ENCODE peak calls at places on chromosomes 7 and 10, in eight cellular contexts. A is thyroid gland, O is vagina, T is uterus, J is neural progenitor cell, D is MM.1S, B is brain microvascular endothelial cell, G is PC-9. P is an unnamed sample.

GRCh38 chr10:55410415-55410885 is 609.4 kb upstream of the PCDH15 start:
- DNase-seq in J (peak; percentile 92), D (no peak), G (no peak), T (no peak), B (peak; percentile 4), A (peak; percentile 63), O (no peak), P (no peak)

GRCh38 chr10:69640196-69640980 is 10.3 kb downstream of the FAM241B start:
- DNase-seq in G (no peak), O (no peak), T (no peak), D (no peak), J (no peak), A (no peak), B (no peak), P (no peak)

GRCh38 chr10:127945335-127945734 is 38.4 kb downstream of the PTPRE start:
- DNase-seq in T (no peak), J (no peak), D (no peak), O (no peak), B (peak; percentile 78), A (no peak), G (peak; percentile 96), P (peak; percentile 55)

GRCh38 chr10:122086416-122087240 is 97.7 kb downstream of the TACC2 start:
- DNase-seq in G (no peak), T (no peak), J (no peak), A (no peak), B (no peak), D (no peak), O (no peak), P (no peak)

GRCh38 chr10:116444527-116445142 is 17.0 kb downstream of the PNLIPRP3 start:
- DNase-seq in D (peak; percentile 33), J (peak; percentile 70), O (no peak), B (peak; percentile 22), A (no peak), T (no peak), G (no peak), P (no peak)

GRCh38 chr10:86960003-86960862 is 1.8 kb downstream of the SNCG start:
- DNase-seq in A (peak; percentile 27), J (peak; percentile 66), B (peak; percentile 39), O (no peak), G (peak; percentile 69), T (peak; percentile 54), D (peak; percentile 74), P (no peak)

GRCh38 chr10:43056568-43057011 is 20.3 kb upstream of the RET start:
- DNase-seq in T (no peak), A (no peak), O (no peak), G (no peak), J (no peak), D (no peak), B (no peak), P (no peak)

GRCh38 chr7:77258014-77258413 is 58.4 kb upstream of the FGL2 start:
- DNase-seq in A (no peak), J (no peak), D (no peak), B (peak; percentile 76), T (no peak), O (no peak), G (no peak), P (no peak)

GRCh38 chr7:17103170-17103569 is 195.3 kb upstream of the AHR start:
- DNase-seq in J (no peak), A (no peak), G (no peak), D (no peak), T (no peak), B (no peak), O (no peak), P (no peak)

GRCh38 chr7:99843808-99844207 is 16.0 kb downstream of the CYP3A43 start:
- DNase-seq in T (no peak), O (no peak), B (no peak), D (no peak), G (no peak), J (no peak), A (no peak), P (no peak)

GRCh38 chr10:33721509-33721908 is 387.0 kb upstream of the NRP1 start:
- DNase-seq in J (no peak), O (no peak), A (no peak), D (no peak), G (no peak), T (no peak), B (no peak), P (no peak)

GRCh38 chr10:33723181-33723580 is 388.7 kb upstream of the NRP1 start:
- DNase-seq in J (no peak), D (no peak), T (no peak), O (no peak), B (no peak), G (no peak), A (no peak), P (no peak)

GRCh38 chr10:33719005-33719703 is 384.7 kb upstream of the NRP1 start:
- DNase-seq in D (no peak), T (no peak), A (no peak), J (no peak), B (no peak), G (no peak), O (no peak), P (no peak)

GRCh38 chr10:33722067-33722466 is 387.6 kb upstream of the NRP1 start:
- DNase-seq in B (no peak), D (no peak), A (no peak), T (no peak), G (peak; percentile 54), J (no peak), O (no peak), P (no peak)

GRCh38 chr10:33720161-33720560 is 385.7 kb upstream of the NRP1 start:
- DNase-seq in A (no peak), T (no peak), B (no peak), D (no peak), O (no peak), J (no peak), G (no peak), P (no peak)
- H3K36me3 ChIP-seq in A (no peaks in the 10 kb centered on the region), T (no peaks in the 10 kb centered on the region), B (no peaks in the 10 kb centered on the region), D (no peaks in the 10 kb centered on the region), O (no peaks in the 10 kb centered on the region), J (no peaks in the 10 kb centered on the region), G (no peaks in the 10 kb centered on the region), P (no peaks in the 10 kb centered on the region)

DNA sequence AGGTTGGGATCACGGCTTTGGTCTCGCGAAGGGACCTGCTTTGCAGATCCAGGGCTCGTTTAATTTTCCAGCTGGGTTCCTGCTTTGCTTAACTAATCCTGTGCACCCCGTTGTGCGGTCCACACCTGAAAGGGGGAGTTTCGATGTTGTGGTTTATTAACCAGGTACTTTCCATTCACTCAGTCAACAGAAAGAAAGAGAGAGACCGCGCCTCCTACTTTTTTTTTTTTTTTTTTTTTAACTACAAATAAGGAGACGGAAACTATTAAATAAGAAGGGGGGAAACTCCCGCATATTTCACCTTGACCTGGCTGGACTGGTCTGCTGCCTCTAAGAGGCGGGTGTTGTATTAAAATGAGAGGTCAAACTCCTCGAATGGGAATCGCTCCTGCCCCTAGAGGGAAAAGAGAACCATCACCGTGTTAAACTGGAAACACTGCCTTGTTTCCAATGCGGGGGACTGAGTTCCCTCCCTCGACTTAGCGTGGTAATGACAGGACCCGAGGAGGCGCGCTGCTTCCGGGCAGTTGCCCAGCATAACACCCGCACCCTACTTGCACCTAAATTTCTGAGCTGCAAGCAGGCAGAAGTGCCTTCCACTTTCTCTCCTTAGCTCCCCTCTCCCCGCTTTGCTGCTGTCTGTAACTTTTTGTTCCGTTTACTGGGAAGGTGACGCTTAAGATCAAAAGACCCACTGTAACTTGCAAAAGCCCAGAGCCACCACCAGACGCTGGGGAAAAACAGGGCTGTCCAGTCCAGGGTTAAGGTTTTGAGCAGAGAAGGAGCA is 1.1 kb upstream of the ITGB8 start:
- DNase-seq in T (peak; percentile 67), O (no peak), B (peak; percentile 61), G (peak; percentile 97), D (peak; percentile 93), J (peak; percentile 82), A (peak; percentile 70), P (peak; percentile 85)
- TF ChIP-seq CTCF in T (peak; percentile 29), O (no peak), B (peak; percentile 60), G (peak; percentile 51), D (no peak), J (peak; percentile 37), A (peak; percentile 33), P (peak; percentile 37)

GRCh38 chr7:121604627-121605296 is 208.7 kb upstream of the FAM3C start:
- DNase-seq in G (no peak), O (no peak), D (no peak), T (no peak), B (peak; percentile 91), J (no peak), A (no peak), P (no peak)
- H3K4me3 ChIP-seq in G (no peak overlapping the region), O (no peak overlapping the region), D (no peak overlapping the region), T (no peak overlapping the region), B (no peak overlapping the region), J (no peak overlapping the region), A (no peak overlapping the region), P (no peak overlapping the region)

GRCh38 chr10:26735435-26735834 is 37.9 kb downstream of the PDSS1 start:
- DNase-seq in G (no peak), B (no peak), O (no peak), J (no peak), D (no peak), A (no peak), T (no peak), P (no peak)
- H3K36me3 ChIP-seq in G (no peaks in the 10 kb centered on the region), B (peaks cover 27% of the 10 kb centered on the region), O (peaks cover 6% of the 10 kb centered on the region), J (no peaks in the 10 kb centered on the region), D (peaks cover 4% of the 10 kb centered on the region), A (no peaks in the 10 kb centered on the region), T (no peaks in the 10 kb centered on the region), P (no peaks in the 10 kb centered on the region)

GRCh38 chr7:156676263-156676662 is 35.7 kb downstream of the RNF32 start:
- DNase-seq in D (no peak), J (no peak), B (no peak), A (no peak), G (no peak), O (no peak), T (no peak), P (no peak)

GRCh38 chr7:156677655-156678054 is 37.1 kb downstream of the RNF32 start:
- DNase-seq in T (no peak), D (no peak), J (no peak), G (no peak), O (no peak), B (no peak), A (no peak), P (no peak)

GRCh38 chr7:156684661-156685060 is 44.1 kb downstream of the RNF32 start:
- DNase-seq in O (no peak), G (no peak), J (no peak), A (peak; percentile 64), B (no peak), D (no peak), T (no peak), P (no peak)

GRCh38 chr7:156684251-156684650 is 43.7 kb downstream of the RNF32 start:
- DNase-seq in A (peak; percentile 77), D (no peak), G (no peak), J (no peak), B (no peak), T (no peak), O (no peak), P (no peak)

GRCh38 chr7:156680281-156680680 is 39.7 kb downstream of the RNF32 start:
- DNase-seq in A (no peak), D (no peak), O (no peak), G (no peak), T (no peak), J (no peak), B (no peak), P (no peak)
- TF ChIP-seq CTCF in A (no peak), D (no peak), O (no peak), G (no peak), T (no peak), J (no peak), B (no peak), P (no peak)

P was measured in kidney epithelial cell.